ENCODE peak calls at places on chromosomes 11 and 22, in ten cellular contexts. H is Peyer's patch; X is naive thymus-derived CD4-positive, alpha-beta T cell; P is small intestine; I is GM12878; C is fibroblast of lung; T is psoas muscle; L is mammary epithelial cell; W is HepG2; R is GM23248. V is an unnamed sample. For H3K4me1 and H3K36me3, the result is how much of the 10 kb centered on the place peaks cover.

GRCh38 chr11:33476945-33477584 is 219.9 kb downstream of the HIPK3 start:
- DNase-seq in H (no peak), X (no peak), P (no peak), I (no peak), C (peak), T (no peak), L (peak), W (no peak), R (peak), V (no peak)

GRCh38 chr11:85874265-85874664 is 19.1 kb downstream of the CCDC83 start:
- DNase-seq in H (no peak), X (no peak), P (no peak), I (no peak), C (no peak), T (no peak), L (no peak), W (no peak), R (peak), V (no peak)

GRCh38 chr22:18136563-18137320 is 13.2 kb upstream of the USP18 start:
- DNase-seq in H (no peak), X (no peak), P (no peak), I (no peak), C (no peak), T (no peak), L (no peak), W (no peak), R (no peak), V (no peak)

GRCh38 chr11:115963170-115963569 is 459.0 kb upstream of the CADM1 start:
- DNase-seq in H (no peak), X (no peak), P (no peak), I (no peak), C (no peak), T (no peak), L (no peak), W (no peak), R (no peak), V (no peak)

GRCh38 chr22:44206696-44207095 is 26.0 kb downstream of the PARVG start:
- DNase-seq in H (no peak), X (no peak), P (no peak), I (no peak), C (no peak), T (no peak), L (no peak), W (no peak), R (no peak), V (no peak)

GRCh38 chr11:34313099-34313517 is 44.7 kb downstream of the ABTB2 start:
- DNase-seq in H (no peak), X (peak), P (no peak), I (peak), C (no peak), T (peak), L (peak), W (no peak), R (peak), V (no peak)

GRCh38 chr11:74966651-74967050 is 17.6 kb downstream of the SPCS2 start:
- DNase-seq in H (no peak), X (no peak), P (no peak), I (no peak), C (peak), T (no peak), L (peak), W (no peak), R (peak), V (no peak)

GRCh38 chr22:38531251-38531956 is 25.3 kb upstream of the DDX17 start:
- DNase-seq in H (no peak), X (no peak), P (no peak), I (no peak), C (no peak), T (no peak), L (no peak), W (no peak), R (no peak), V (no peak)

GRCh38 chr11:35962373-35963138 is 18.7 kb downstream of the LDLRAD3 start:
- DNase-seq in H (no peak), X (no peak), P (no peak), I (no peak), C (peak), T (no peak), L (no peak), W (no peak), R (no peak), V (no peak)

GRCh38 chr11:79686703-79687419 is 246.0 kb upstream of the TENM4 start:
- DNase-seq in H (no peak), X (no peak), P (no peak), I (no peak), C (no peak), T (no peak), L (no peak), W (no peak), R (no peak), V (no peak)

GRCh38 chr22:41816241-41816640 is 15.8 kb downstream of the CCDC134 start:
- DNase-seq in H (no peak), X (no peak), P (no peak), I (no peak), C (no peak), T (no peak), L (no peak), W (no peak), R (no peak), V (no peak)

GRCh38 chr11:8832571-8833260 is 78.3 kb upstream of the AKIP1 start:
- DNase-seq in H (no peak), X (no peak), P (no peak), I (peak), C (peak), T (no peak), L (peak), W (no peak), R (peak), V (no peak)

GRCh38 chr11:101993172-101993571 is 54.1 kb upstream of the CFAP300 start:
- DNase-seq in H (no peak), X (no peak), P (no peak), I (no peak), C (no peak), T (no peak), L (no peak), W (no peak), R (no peak), V (no peak)

DNA sequence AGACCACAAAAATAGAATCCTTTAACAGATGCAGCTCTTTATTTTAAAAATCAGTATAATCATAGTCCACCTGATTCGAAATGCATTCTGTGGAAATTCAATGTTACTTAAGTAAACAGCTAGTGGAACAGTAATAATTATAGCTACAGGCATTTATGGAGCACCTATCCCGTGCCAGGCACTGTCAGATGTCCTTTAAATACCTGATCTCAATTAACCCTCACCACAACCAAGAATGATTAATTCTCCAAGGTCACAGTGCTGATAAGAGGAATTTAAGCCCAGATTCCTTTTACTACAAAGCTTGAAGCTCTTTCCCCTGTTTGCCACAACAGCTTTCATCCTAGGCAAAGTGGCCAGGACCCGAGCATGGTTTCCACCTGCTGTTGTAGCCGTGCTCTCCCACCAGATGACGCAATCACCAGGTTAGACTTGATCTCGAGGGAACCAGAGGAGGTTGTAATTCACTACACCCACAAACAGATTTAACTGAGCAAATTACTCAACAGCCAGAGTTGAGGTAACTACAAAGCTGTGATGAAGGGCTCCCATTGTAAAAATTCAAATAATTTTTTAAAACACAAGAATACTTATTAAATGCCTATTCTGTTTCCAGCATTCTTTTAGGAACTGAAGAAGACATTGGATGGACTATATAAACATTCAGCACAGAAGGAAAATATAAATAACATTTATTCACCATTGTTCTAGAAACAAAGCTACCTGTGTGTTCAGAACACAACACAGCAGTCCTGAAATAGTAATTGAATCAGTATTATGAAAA is 10.3 kb downstream of the PRDM10 start:
- DNase-seq in H (peak), X (peak), P (peak), I (no peak), C (peak), T (no peak), L (peak), W (peak), R (peak), V (peak)
- H3K27ac ChIP-seq in H (no peak), X (no peak), P (peak), I (no peak), C (no peak), T (no peak), L (no peak), W (peak), R (no peak), V (no peak)

GRCh38 chr11:11170352-11171084 is 182.5 kb downstream of the CSNK2A3 start:
- DNase-seq in H (no peak), X (no peak), P (no peak), I (peak), C (no peak), T (no peak), L (no peak), W (no peak), R (no peak), V (no peak)

GRCh38 chr11:11171854-11172253 is 181.2 kb downstream of the CSNK2A3 start:
- DNase-seq in H (no peak), X (peak), P (peak), I (peak), C (no peak), T (no peak), L (no peak), W (no peak), R (no peak), V (no peak)

GRCh38 chr11:11167806-11168205 is 185.2 kb downstream of the CSNK2A3 start:
- DNase-seq in H (no peak), X (no peak), P (no peak), I (no peak), C (no peak), T (no peak), L (no peak), W (no peak), R (no peak), V (no peak)

GRCh38 chr11:11171285-11171684 is 181.8 kb downstream of the CSNK2A3 start:
- DNase-seq in H (no peak), X (no peak), P (no peak), I (no peak), C (no peak), T (no peak), L (no peak), W (no peak), R (peak), V (no peak)

GRCh38 chr11:11169715-11170351 is 183.2 kb downstream of the CSNK2A3 start:
- DNase-seq in H (no peak), X (no peak), P (no peak), I (peak), C (no peak), T (no peak), L (no peak), W (no peak), R (no peak), V (no peak)
- H3K4me1 ChIP-seq in H (under half), X (under half), P (under half), I (under half), C (under half), T (under half), L (under half), W (under half), R (under half), V (under half)

GRCh38 chr11:65719887-65720236 is 736 bp downstream of the RNASEH2C start:
- DNase-seq in H (no peak), X (no peak), P (no peak), I (no peak), C (peak), T (no peak), L (peak), W (no peak), R (peak), V (no peak)

GRCh38 chr11:65718964-65719492 is 1.6 kb downstream of the RNASEH2C start:
- DNase-seq in H (no peak), X (no peak), P (no peak), I (no peak), C (peak), T (no peak), L (peak), W (no peak), R (peak), V (peak)

GRCh38 chr11:65716774-65717405 is 3.7 kb downstream of the RNASEH2C start:
- DNase-seq in H (no peak), X (no peak), P (no peak), I (no peak), C (no peak), T (no peak), L (no peak), W (no peak), R (no peak), V (no peak)

GRCh38 chr11:65717906-65718305 is 2.7 kb downstream of the RNASEH2C start:
- DNase-seq in H (no peak), X (no peak), P (no peak), I (no peak), C (no peak), T (no peak), L (no peak), W (no peak), R (no peak), V (no peak)

DNA sequence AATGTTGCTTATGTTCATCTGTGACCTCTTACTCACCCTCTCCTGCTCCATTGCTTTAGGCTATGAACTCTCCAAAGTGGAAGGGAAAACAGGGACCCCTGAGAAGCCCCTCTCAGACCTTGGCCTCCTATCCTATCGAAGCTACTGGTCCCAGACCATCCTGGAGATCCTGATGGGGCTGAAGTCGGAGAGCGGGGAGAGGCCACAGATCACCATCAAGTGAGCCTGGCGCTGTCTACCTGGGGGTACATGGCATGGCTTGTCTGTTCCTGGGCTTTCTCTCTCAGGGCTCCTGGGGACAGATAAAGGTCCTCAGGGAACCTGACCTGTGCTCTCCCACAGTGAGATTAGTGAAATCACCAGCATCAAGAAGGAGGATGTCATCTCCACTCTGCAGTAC is 2.1 kb downstream of the RNASEH2C start:
- DNase-seq in H (no peak), X (no peak), P (no peak), I (no peak), C (no peak), T (no peak), L (no peak), W (no peak), R (no peak), V (no peak)
- H3K36me3 ChIP-seq in H (under half), X (under half), P (under half), I (under half), C (under half), T (half or more), L (under half), W (under half), R (under half), V (under half)

DNA sequence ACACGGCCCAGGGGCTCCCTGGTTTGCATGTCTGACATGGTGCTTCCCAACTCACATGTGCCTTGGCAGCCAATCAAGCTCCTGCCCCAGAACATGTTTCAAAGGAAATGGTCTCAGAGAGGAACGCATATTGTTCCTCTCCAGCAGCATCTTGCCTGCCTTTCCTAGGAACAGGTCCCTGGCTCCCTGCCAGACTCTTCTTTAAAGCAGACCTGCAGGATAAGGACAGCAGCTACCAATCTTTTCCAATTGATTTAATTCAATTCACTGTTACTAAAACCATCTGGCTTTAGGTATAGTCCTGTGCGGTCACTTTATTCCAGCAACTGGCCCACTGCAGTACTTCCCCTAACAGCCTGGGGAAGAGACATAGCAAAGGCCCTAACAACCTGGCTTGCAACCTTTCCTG is 79.9 kb downstream of the AMBRA1 start:
- DNase-seq in H (peak), X (no peak), P (peak), I (no peak), C (peak), T (peak), L (peak), W (no peak), R (no peak), V (peak)
- H3K27ac ChIP-seq in H (no peak), X (no peak), P (no peak), I (no peak), C (no peak), T (no peak), L (no peak), W (no peak), R (no peak), V (no peak)

GRCh38 chr11:105027671-105028070 is 4.7 kb upstream of the CASP5 start:
- DNase-seq in H (no peak), X (no peak), P (peak), I (no peak), C (no peak), T (no peak), L (no peak), W (no peak), R (no peak), V (no peak)
- H3K4me1 ChIP-seq in H (under half), X (under half), P (under half), I (under half), C (under half), T (under half), L (under half), W (under half), R (under half), V (under half)

DNA sequence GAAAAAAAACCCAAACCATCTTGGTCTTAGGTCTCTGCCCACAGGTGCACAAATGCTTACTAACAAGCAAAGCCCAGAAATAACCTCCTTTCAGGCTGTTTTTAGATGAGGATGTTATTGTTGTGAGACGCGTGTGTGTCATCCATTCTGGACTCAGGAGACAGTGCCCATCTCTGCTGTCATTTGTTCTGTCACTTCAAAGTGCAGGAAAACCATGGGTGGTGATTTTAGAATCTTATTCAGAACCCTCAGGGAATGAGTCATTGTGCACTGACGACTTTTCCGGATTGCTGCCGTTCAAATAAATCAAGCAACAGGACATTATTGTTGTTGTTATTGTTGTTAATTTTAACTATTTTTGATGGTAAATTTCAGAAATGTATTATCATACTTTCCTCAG is 110.3 kb downstream of the LRRC32 start:
- DNase-seq in H (no peak), X (no peak), P (no peak), I (no peak), C (no peak), T (no peak), L (peak), W (no peak), R (peak), V (no peak)
- H3K36me3 ChIP-seq in H (under half), X (under half), P (under half), I (under half), C (under half), T (under half), L (under half), W (under half), R (under half), V (under half)

DNA sequence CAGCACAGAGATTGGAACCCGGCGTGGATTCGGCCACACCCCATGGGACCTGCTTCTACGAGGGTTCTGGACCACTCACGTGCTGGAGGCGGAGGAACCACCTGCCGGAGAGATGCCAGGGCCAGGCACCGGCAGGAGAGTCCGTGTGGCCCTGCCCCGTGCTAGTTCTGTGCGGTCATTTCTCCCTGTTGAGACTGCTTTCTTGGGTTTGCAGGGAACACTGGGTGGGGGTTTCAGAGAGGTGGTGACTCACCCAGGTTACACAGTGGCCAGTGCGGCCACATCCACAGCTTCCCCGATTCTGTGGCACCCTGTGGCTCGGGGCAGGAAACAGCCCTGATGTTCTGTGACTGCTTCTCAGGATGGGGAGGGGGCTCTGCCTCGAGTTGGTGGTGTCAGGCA is 3.6 kb upstream of the PHLDA2 start:
- DNase-seq in H (peak), X (no peak), P (no peak), I (no peak), C (peak), T (peak), L (peak), W (no peak), R (peak), V (no peak)
- H3K27ac ChIP-seq in H (no peak), X (no peak), P (no peak), I (no peak), C (peak), T (no peak), L (peak), W (no peak), R (peak), V (no peak)